ENCODE peak calls at places on chromosomes 3 and 15, in five cellular contexts. P, R, E, B and M are unnamed samples. For H3K27me3, the result is how much of the 10 kb centered on the place peaks cover.

GRCh38 chr3:146161725-146162047 is 702 bp upstream of the PLOD2 start:
- DNase-seq in P (peak), B (peak), E (peak), R (peak), M (peak)

GRCh38 chr3:193605876-193606275 is 12.9 kb downstream of the OPA1 start:
- DNase-seq in P (no peak), R (no peak), E (peak), B (peak), M (no peak)

GRCh38 chr3:43540625-43541024 is 81.2 kb downstream of the ANO10 start:
- DNase-seq in P (no peak), E (no peak), R (no peak), B (no peak), M (peak)

GRCh38 chr3:50422153-50422552 is 62.8 kb upstream of the TMEM115 start:
- DNase-seq in P (no peak), R (no peak), E (no peak), B (no peak), M (no peak)

GRCh38 chr3:102630531-102630930 is 195.7 kb downstream of the ZPLD1 start:
- DNase-seq in R (no peak), E (no peak), P (no peak), B (no peak), M (no peak)

GRCh38 chr3:79618883-79619282 is 148.9 kb downstream of the ROBO1 start:
- DNase-seq in P (no peak), B (no peak), R (no peak), E (no peak), M (no peak)

GRCh38 chr15:91238664-91239428 is 138.8 kb downstream of the SV2B start:
- DNase-seq in R (no peak), B (no peak), E (no peak), P (no peak), M (no peak)

GRCh38 chr3:138112362-138112761 is 3.0 kb downstream of the DZIP1L start:
- DNase-seq in R (no peak), P (no peak), E (no peak), B (no peak), M (no peak)

GRCh38 chr3:13135811-13136321 is 62.6 kb upstream of the IQSEC1 start:
- DNase-seq in R (no peak), P (peak), B (no peak), E (no peak), M (no peak)

GRCh38 chr15:52783191-52783829 is 6.8 kb downstream of the ONECUT1 start:
- DNase-seq in P (no peak), R (no peak), B (no peak), E (no peak), M (no peak)
- H3K27me3 ChIP-seq in P (under half), R (half or more), B (half or more), E (half or more), M (half or more)

GRCh38 chr3:140822381-140823047 is 119.1 kb upstream of the SLC25A36 start:
- DNase-seq in R (no peak), P (no peak), B (no peak), E (no peak), M (no peak)

GRCh38 chr3:140828585-140828984 is 113.1 kb upstream of the SLC25A36 start:
- DNase-seq in R (no peak), P (no peak), B (no peak), E (no peak), M (no peak)

GRCh38 chr3:140821493-140821892 is 120.1 kb upstream of the SLC25A36 start:
- DNase-seq in R (no peak), B (no peak), P (no peak), E (no peak), M (no peak)

GRCh38 chr3:140827894-140828293 is 113.7 kb upstream of the SLC25A36 start:
- DNase-seq in B (no peak), P (no peak), E (no peak), R (no peak), M (no peak)

GRCh38 chr3:140823106-140823505 is 118.5 kb upstream of the SLC25A36 start:
- DNase-seq in E (no peak), P (no peak), B (no peak), R (no peak), M (no peak)
- TF ChIP-seq CTCF in E (no peak), P (no peak), B (no peak), R (no peak), M (no peak)

DNA sequence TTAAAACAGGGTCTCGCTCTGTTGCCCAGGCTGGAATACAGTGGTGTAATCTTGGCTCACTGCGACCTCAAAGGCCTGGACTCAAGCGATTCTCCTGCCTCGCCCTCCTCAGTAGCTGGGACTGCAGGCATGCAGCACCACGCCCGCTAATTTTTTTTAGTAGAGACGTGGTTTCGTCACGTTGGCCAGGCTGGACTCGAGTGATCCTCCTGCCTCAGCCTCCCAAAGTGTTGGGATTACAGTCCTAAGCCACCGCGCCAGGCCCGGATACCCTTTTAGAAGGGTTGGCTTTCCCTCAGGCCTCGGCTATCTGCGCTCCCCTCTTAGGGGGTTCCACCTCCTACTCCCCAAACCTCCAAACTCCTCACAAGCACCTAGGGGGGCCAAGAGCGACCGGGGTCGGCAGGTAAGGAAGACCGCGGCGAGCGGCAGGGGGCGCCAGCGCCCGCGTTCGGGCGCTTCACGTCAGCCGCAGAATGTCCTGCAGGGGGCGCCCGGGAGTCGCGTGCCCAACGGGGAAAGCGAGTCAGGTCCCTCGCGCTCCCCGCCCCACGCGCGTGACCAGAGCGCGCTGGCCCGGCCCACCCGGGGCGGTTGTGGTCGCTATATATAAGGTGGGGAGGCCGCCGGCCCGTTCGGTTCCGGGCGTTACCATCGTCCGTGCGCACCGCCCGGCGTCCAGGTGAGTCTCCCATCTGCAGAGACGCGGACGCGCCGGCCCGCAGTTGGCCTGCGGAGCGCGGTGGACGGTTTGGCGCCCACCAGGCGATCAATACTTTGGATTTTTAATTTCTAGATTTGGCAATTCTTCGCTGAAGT is 51.8 kb upstream of the GATM start:
- DNase-seq in E (peak), B (peak), R (peak), P (no peak), M (no peak)
- H3K4me3 ChIP-seq in E (no peak), B (peak), R (peak), P (peak), M (peak)

GRCh38 chr3:123084738-123085237 is 18.0 kb downstream of the PDIA5 start:
- DNase-seq in R (no peak), B (no peak), P (no peak), E (no peak), M (no peak)
- H3K27me3 ChIP-seq in R (under half), B (under half), P (under half), E (under half), M (under half)

GRCh38 chr15:38795471-38796245 is 231.0 kb upstream of the RASGRP1 start:
- DNase-seq in B (peak), P (no peak), E (no peak), R (no peak), M (peak)

GRCh38 chr15:38793181-38793580 is 228.6 kb upstream of the RASGRP1 start:
- DNase-seq in R (no peak), B (no peak), P (no peak), E (no peak), M (no peak)

DNA sequence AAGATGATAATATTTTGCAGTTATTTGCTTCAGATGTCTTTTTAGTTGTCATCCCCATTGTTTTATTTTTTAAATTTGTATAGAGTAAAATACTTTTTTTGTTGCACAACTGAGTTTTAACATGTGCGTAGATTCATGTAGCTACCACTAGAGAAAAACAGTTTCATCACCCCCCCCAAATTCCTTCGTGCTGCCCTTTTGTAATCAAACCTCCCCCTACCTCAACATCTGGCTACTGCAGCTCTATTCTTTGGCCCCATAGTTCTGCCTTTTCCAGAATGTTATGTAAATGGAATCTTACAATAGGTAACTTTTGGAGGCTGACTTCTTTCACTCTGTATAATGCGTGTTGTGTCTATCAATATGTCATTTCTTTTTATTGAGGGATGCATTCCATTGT is 232.0 kb upstream of the RASGRP1 start:
- DNase-seq in R (no peak), E (no peak), P (no peak), B (no peak), M (no peak)
- TF ChIP-seq CTCF in R (no peak), E (no peak), P (no peak), B (no peak), M (no peak)